ENCODE peak calls at places on chromosomes 13 and 19, in seven cellular contexts. One of them, this sample, is unnamed.

GRCh38 chr13:48126944-48127814 is 32.3 kb upstream of the MED4 start:
- DNase-seq in A549: peak
- DNase-seq in WTC11: peak
- DNase-seq in HCT116: peak
- DNase-seq in HFF-Myc: peak
- DNase-seq in epithelial cell of proximal tubule: peak
- DNase-seq in A673: peak
- DNase-seq in this sample: no peak

GRCh38 chr19:45187421-45188100 is 9.0 kb downstream of the BLOC1S3 start:
- DNase-seq in A549: no peak
- DNase-seq in WTC11: peak
- DNase-seq in HCT116: no peak
- DNase-seq in HFF-Myc: no peak
- DNase-seq in epithelial cell of proximal tubule: no peak
- DNase-seq in A673: peak
- DNase-seq in this sample: no peak

GRCh38 chr13:100439247-100439955 is 149.2 kb downstream of the GGACT start:
- DNase-seq in A549: peak
- DNase-seq in WTC11: peak
- DNase-seq in HCT116: no peak
- DNase-seq in HFF-Myc: no peak
- DNase-seq in epithelial cell of proximal tubule: no peak
- DNase-seq in A673: no peak
- DNase-seq in this sample: no peak

GRCh38 chr19:17560205-17560595 is 4.8 kb downstream of the COLGALT1 start:
- DNase-seq in A549: peak
- DNase-seq in WTC11: no peak
- DNase-seq in HCT116: no peak
- DNase-seq in HFF-Myc: no peak
- DNase-seq in epithelial cell of proximal tubule: no peak
- DNase-seq in A673: no peak
- DNase-seq in this sample: no peak

GRCh38 chr19:33064778-33065550 is at the start of gene RHPN2:
- DNase-seq in A549: peak
- DNase-seq in WTC11: peak
- DNase-seq in HCT116: peak
- DNase-seq in HFF-Myc: no peak
- DNase-seq in epithelial cell of proximal tubule: no peak
- DNase-seq in A673: peak
- DNase-seq in this sample: no peak

GRCh38 chr19:23777216-23777615 is 18.5 kb upstream of the ZNF681 start:
- DNase-seq in A549: no peak
- DNase-seq in WTC11: no peak
- DNase-seq in HCT116: no peak
- DNase-seq in HFF-Myc: no peak
- DNase-seq in epithelial cell of proximal tubule: no peak
- DNase-seq in A673: no peak
- DNase-seq in this sample: no peak

GRCh38 chr13:21849323-21849722 is 178.4 kb downstream of the FGF9 start:
- DNase-seq in A549: peak
- DNase-seq in WTC11: no peak
- DNase-seq in HCT116: peak
- DNase-seq in HFF-Myc: no peak
- DNase-seq in epithelial cell of proximal tubule: no peak
- DNase-seq in A673: peak
- DNase-seq in this sample: no peak

GRCh38 chr13:114155923-114156883 is 22.9 kb upstream of the CFAP97D2 start:
- DNase-seq in A549: no peak
- DNase-seq in WTC11: no peak
- DNase-seq in HCT116: no peak
- DNase-seq in HFF-Myc: no peak
- DNase-seq in epithelial cell of proximal tubule: no peak
- DNase-seq in A673: no peak
- DNase-seq in this sample: no peak

GRCh38 chr19:42024622-42025111 is 30.6 kb upstream of the ATP1A3 start:
- DNase-seq in A549: no peak
- DNase-seq in WTC11: no peak
- DNase-seq in HCT116: no peak
- DNase-seq in HFF-Myc: no peak
- DNase-seq in epithelial cell of proximal tubule: no peak
- DNase-seq in A673: no peak
- DNase-seq in this sample: no peak

GRCh38 chr19:46787331-46788100 is 878 bp downstream of the SLC1A5 start:
- DNase-seq in A549: peak
- DNase-seq in WTC11: peak
- DNase-seq in HCT116: no peak
- DNase-seq in HFF-Myc: no peak
- DNase-seq in epithelial cell of proximal tubule: no peak
- DNase-seq in A673: peak
- DNase-seq in this sample: no peak

GRCh38 chr13:30125422-30126073 is 181.8 kb downstream of the KATNAL1 start:
- DNase-seq in A549: peak
- DNase-seq in WTC11: no peak
- DNase-seq in HCT116: no peak
- DNase-seq in HFF-Myc: peak
- DNase-seq in epithelial cell of proximal tubule: peak
- DNase-seq in A673: no peak
- DNase-seq in this sample: no peak

GRCh38 chr19:40225440-40226305 is 816 bp downstream of the CCNP start:
- DNase-seq in A549: no peak
- DNase-seq in WTC11: no peak
- DNase-seq in HCT116: no peak
- DNase-seq in HFF-Myc: no peak
- DNase-seq in epithelial cell of proximal tubule: no peak
- DNase-seq in A673: no peak
- DNase-seq in this sample: no peak

GRCh38 chr13:27775943-27776342 is 16.3 kb upstream of the GSX1 start:
- DNase-seq in A549: no peak
- DNase-seq in WTC11: peak
- DNase-seq in HCT116: no peak
- DNase-seq in HFF-Myc: no peak
- DNase-seq in epithelial cell of proximal tubule: no peak
- DNase-seq in A673: no peak
- DNase-seq in this sample: no peak

GRCh38 chr19:913080-913748 is at the start of gene R3HDM4:
- DNase-seq in A549: peak
- DNase-seq in WTC11: peak
- DNase-seq in HCT116: no peak
- DNase-seq in HFF-Myc: no peak
- DNase-seq in epithelial cell of proximal tubule: no peak
- DNase-seq in A673: peak
- DNase-seq in this sample: no peak

GRCh38 chr13:98284677-98285076 is 107.6 kb upstream of the RNF113B start:
- DNase-seq in A549: no peak
- DNase-seq in WTC11: no peak
- DNase-seq in HCT116: no peak
- DNase-seq in HFF-Myc: no peak
- DNase-seq in epithelial cell of proximal tubule: no peak
- DNase-seq in A673: peak
- DNase-seq in this sample: no peak

GRCh38 chr13:29454931-29455481 is 140.5 kb downstream of the SLC7A1 start:
- DNase-seq in A549: peak
- DNase-seq in WTC11: peak
- DNase-seq in HCT116: peak
- DNase-seq in HFF-Myc: no peak
- DNase-seq in epithelial cell of proximal tubule: no peak
- DNase-seq in A673: peak
- DNase-seq in this sample: no peak

GRCh38 chr13:50200562-50200961 is 185.3 kb downstream of the KCNRG start:
- DNase-seq in A549: no peak
- DNase-seq in WTC11: no peak
- DNase-seq in HCT116: no peak
- DNase-seq in HFF-Myc: no peak
- DNase-seq in epithelial cell of proximal tubule: no peak
- DNase-seq in A673: no peak
- DNase-seq in this sample: no peak

GRCh38 chr19:46142294-46142693 is 5.7 kb upstream of the IGFL2 start:
- DNase-seq in A549: no peak
- DNase-seq in WTC11: no peak
- DNase-seq in HCT116: no peak
- DNase-seq in HFF-Myc: no peak
- DNase-seq in epithelial cell of proximal tubule: no peak
- DNase-seq in A673: no peak
- DNase-seq in this sample: no peak

GRCh38 chr13:75414036-75414827 is 67.7 kb downstream of the TBC1D4 start:
- DNase-seq in A549: no peak
- DNase-seq in WTC11: no peak
- DNase-seq in HCT116: no peak
- DNase-seq in HFF-Myc: no peak
- DNase-seq in epithelial cell of proximal tubule: no peak
- DNase-seq in A673: no peak
- DNase-seq in this sample: no peak

DNA sequence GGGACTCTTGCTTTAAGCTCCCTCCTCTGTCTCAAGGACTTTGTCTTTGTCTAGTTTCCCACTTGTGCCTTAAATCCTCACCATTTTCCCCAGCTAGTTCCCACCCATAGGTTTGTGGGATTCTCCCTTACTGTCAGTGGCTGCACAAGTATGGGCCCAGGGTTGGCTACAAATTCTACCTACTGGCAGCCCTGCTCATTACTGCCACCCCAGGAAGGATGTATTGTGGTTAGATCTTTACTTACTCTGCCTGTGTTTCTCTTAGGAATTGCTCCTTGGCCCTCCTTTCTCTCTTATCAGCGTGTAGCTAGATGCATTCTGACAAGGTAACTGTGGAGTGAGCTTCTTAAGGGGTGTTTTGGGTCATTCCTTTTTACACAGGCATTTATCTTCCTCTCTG is 413.5 kb upstream of the PCDH9 start:
- DNase-seq in A549: no peak
- DNase-seq in WTC11: peak
- DNase-seq in HCT116: no peak
- DNase-seq in HFF-Myc: no peak
- DNase-seq in epithelial cell of proximal tubule: no peak
- DNase-seq in A673: no peak
- DNase-seq in this sample: no peak
- TF ChIP-seq CTCF in A549: no peak
- TF ChIP-seq CTCF in WTC11: no peak
- TF ChIP-seq CTCF in HCT116: no peak
- TF ChIP-seq CTCF in HFF-Myc: no peak
- TF ChIP-seq CTCF in epithelial cell of proximal tubule: no peak
- TF ChIP-seq CTCF in A673: peak
- TF ChIP-seq CTCF in this sample: no peak

DNA sequence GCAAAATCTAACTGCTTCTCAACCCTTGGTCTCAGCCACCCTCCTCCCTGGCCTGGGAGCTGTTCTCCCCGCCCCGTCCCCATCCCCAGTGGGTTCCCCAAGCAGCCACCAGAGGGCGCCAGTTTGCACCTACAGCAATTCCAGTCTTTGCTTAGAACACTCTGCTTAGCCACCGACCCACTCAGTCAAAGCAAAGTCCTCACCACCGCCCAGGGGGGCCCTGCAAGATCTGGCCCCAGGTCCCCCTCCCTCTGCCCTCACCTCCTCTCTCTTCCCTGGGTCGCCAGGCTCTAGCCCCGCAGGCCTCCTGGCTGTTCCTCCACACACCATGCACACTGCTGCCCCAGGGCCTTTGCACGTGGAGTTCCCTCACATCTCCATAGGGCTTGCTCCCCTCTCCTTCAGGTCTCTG is 12.4 kb downstream of the TMEM143 start:
- DNase-seq in A549: peak
- DNase-seq in WTC11: peak
- DNase-seq in HCT116: no peak
- DNase-seq in HFF-Myc: no peak
- DNase-seq in epithelial cell of proximal tubule: no peak
- DNase-seq in A673: peak
- DNase-seq in this sample: no peak
- TF ChIP-seq CTCF in A549: peak
- TF ChIP-seq CTCF in WTC11: peak
- TF ChIP-seq CTCF in HCT116: peak
- TF ChIP-seq CTCF in HFF-Myc: peak
- TF ChIP-seq CTCF in epithelial cell of proximal tubule: peak
- TF ChIP-seq CTCF in A673: peak
- TF ChIP-seq CTCF in this sample: peak

DNA sequence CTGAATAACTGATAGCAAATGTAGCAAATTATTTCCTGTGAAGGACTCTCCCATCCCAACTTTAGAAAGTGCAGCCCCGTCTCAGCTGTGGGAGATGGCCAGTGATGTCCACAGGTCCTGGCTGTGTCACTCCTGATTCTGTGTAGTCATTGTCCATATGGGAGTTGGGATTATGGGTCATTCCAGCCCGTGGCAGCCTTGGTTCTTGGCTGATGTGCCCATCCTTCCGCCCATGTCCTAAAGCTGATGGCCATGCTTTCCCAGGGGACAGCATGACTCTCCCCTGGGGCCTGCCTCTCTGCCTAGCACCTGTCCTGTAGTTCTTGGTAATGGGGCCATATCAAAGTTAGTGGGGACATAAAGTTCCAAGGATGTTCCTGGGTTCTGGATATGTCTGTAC is 43.9 kb upstream of the C1QTNF9 start:
- DNase-seq in A549: no peak
- DNase-seq in WTC11: no peak
- DNase-seq in HCT116: no peak
- DNase-seq in HFF-Myc: no peak
- DNase-seq in epithelial cell of proximal tubule: no peak
- DNase-seq in A673: no peak
- DNase-seq in this sample: no peak
- TF ChIP-seq CTCF in A549: no peak
- TF ChIP-seq CTCF in WTC11: no peak
- TF ChIP-seq CTCF in HCT116: no peak
- TF ChIP-seq CTCF in HFF-Myc: no peak
- TF ChIP-seq CTCF in epithelial cell of proximal tubule: no peak
- TF ChIP-seq CTCF in A673: no peak
- TF ChIP-seq CTCF in this sample: no peak

DNA sequence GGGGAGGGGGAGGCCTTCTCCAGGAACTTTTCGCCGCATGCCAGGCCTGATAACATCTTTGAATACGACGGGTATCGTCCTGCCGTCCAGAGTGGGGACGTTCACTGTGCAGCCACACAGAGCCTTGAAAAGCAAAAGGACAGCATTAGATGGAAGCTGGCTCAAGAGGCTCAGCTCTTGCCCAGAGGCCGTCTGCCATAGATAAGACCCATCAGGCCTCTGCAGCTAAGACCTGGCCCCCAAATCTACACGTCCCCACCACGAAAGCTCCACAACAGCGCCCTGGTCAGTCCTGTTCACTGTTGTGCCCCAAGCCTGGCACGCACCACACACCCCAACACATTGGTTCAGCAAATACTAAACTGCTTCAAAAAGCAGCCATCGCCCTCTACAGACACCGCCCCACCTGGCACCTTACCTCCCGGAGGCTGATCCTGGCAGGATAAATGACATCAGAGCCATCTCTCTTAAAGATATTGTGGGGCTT is 2.1 kb downstream of the DNAJB1 start:
- DNase-seq in A549: no peak
- DNase-seq in WTC11: no peak
- DNase-seq in HCT116: no peak
- DNase-seq in HFF-Myc: no peak
- DNase-seq in epithelial cell of proximal tubule: no peak
- DNase-seq in A673: no peak
- DNase-seq in this sample: no peak
- TF ChIP-seq CTCF in A549: no peak
- TF ChIP-seq CTCF in WTC11: no peak
- TF ChIP-seq CTCF in HCT116: peak
- TF ChIP-seq CTCF in HFF-Myc: no peak
- TF ChIP-seq CTCF in epithelial cell of proximal tubule: peak
- TF ChIP-seq CTCF in A673: no peak
- TF ChIP-seq CTCF in this sample: no peak

GRCh38 chr19:11405846-11406643 is 13.1 kb downstream of the RGL3 start:
- DNase-seq in A549: no peak
- DNase-seq in WTC11: peak
- DNase-seq in HCT116: no peak
- DNase-seq in HFF-Myc: no peak
- DNase-seq in epithelial cell of proximal tubule: no peak
- DNase-seq in A673: no peak
- DNase-seq in this sample: no peak
- TF ChIP-seq CTCF in A549: no peak
- TF ChIP-seq CTCF in WTC11: no peak
- TF ChIP-seq CTCF in HCT116: no peak
- TF ChIP-seq CTCF in HFF-Myc: peak
- TF ChIP-seq CTCF in epithelial cell of proximal tubule: no peak
- TF ChIP-seq CTCF in A673: no peak
- TF ChIP-seq CTCF in this sample: peak

This sample was measured in chondrocyte.